ENCODE peak calls at places on chromosomes 5 and 9, in four cellular contexts. E is K562, J is HepG2, K is GM12878. G is an unnamed sample.

GRCh38 chr9:111287127-111287526 is 42.9 kb downstream of the OR2K2 start:
- DNase-seq in E (no peak), J (no peak), K (no peak), G (peak)

GRCh38 chr5:138544171-138545134 is 1.4 kb upstream of the ETF1 start:
- DNase-seq in E (peak), J (no peak), K (no peak), G (no peak)

GRCh38 chr5:76608833-76609232 is 14.4 kb downstream of the F2RL2 start:
- DNase-seq in E (peak), J (no peak), K (no peak), G (no peak)

GRCh38 chr5:36199620-36200019 is 42.1 kb downstream of the NADK2 start:
- DNase-seq in E (no peak), J (no peak), K (no peak), G (no peak)

GRCh38 chr9:131237931-131238401 is 38.3 kb downstream of the FAM78A start:
- DNase-seq in E (peak), J (no peak), K (peak), G (no peak)

GRCh38 chr9:90872835-90873294 is 71.2 kb downstream of the SYK start:
- DNase-seq in E (no peak), J (no peak), K (no peak), G (no peak)

GRCh38 chr9:133090752-133091325 is 29.1 kb downstream of the CEL start:
- DNase-seq in E (no peak), J (no peak), K (no peak), G (no peak)

GRCh38 chr9:110745656-110746055 is 77.1 kb downstream of the MUSK start:
- DNase-seq in E (no peak), J (no peak), K (no peak), G (no peak)

GRCh38 chr5:176700239-176700847 is 53.1 kb downstream of the TSPAN17 start:
- DNase-seq in E (peak), J (no peak), K (no peak), G (peak)

GRCh38 chr5:181052526-181052927 is 12.5 kb downstream of the BTNL9 start:
- DNase-seq in E (peak), J (no peak), K (no peak), G (peak)

GRCh38 chr5:55411881-55412280 is 104.1 kb downstream of the MTREX start:
- DNase-seq in E (no peak), J (no peak), K (no peak), G (no peak)

GRCh38 chr5:129977810-129978209 is 73.5 kb downstream of the CHSY3 start:
- DNase-seq in E (no peak), J (no peak), K (no peak), G (no peak)

GRCh38 chr9:109755040-109755439 is 25.0 kb upstream of the PALM2AKAP2 start:
- DNase-seq in E (no peak), J (no peak), K (no peak), G (no peak)

GRCh38 chr5:78008356-78008967 is 232.3 kb upstream of the TBCA start:
- DNase-seq in E (peak), J (peak), K (no peak), G (peak)

GRCh38 chr9:98778711-98779530 is 17.4 kb downstream of the ANKS6 start:
- DNase-seq in E (no peak), J (peak), K (no peak), G (no peak)

GRCh38 chr5:88518131-88519016 is 249.7 kb upstream of the TMEM161B start:
- DNase-seq in E (no peak), J (no peak), K (no peak), G (no peak)

GRCh38 chr9:136111910-136112309 is 6.8 kb downstream of the TMEM250 start:
- DNase-seq in E (no peak), J (no peak), K (no peak), G (no peak)

GRCh38 chr9:80004687-80005086 is 432.9 kb downstream of the TLE4 start:
- DNase-seq in E (no peak), J (no peak), K (no peak), G (no peak)

GRCh38 chr9:5450360-5451051 is at the start of gene CD274:
- DNase-seq in E (peak), J (peak), K (no peak), G (peak)

GRCh38 chr5:11182441-11183080 is 421.5 kb upstream of the DAP start:
- DNase-seq in E (peak), J (peak), K (no peak), G (peak)

GRCh38 chr9:134061688-134062371 is 6.0 kb downstream of the BRD3 start:
- DNase-seq in E (no peak), J (no peak), K (no peak), G (no peak)

GRCh38 chr9:89887286-89887685 is 282.5 kb downstream of the GADD45G start:
- DNase-seq in E (no peak), J (no peak), K (no peak), G (no peak)

GRCh38 chr5:73170522-73170921 is 2.5 kb upstream of the TMEM174 start:
- DNase-seq in E (peak), J (peak), K (no peak), G (no peak)
- TF ChIP-seq POLR2AphosphoS2 in E (no peak), J (no peak), K (no peak), G (no peak)

DNA sequence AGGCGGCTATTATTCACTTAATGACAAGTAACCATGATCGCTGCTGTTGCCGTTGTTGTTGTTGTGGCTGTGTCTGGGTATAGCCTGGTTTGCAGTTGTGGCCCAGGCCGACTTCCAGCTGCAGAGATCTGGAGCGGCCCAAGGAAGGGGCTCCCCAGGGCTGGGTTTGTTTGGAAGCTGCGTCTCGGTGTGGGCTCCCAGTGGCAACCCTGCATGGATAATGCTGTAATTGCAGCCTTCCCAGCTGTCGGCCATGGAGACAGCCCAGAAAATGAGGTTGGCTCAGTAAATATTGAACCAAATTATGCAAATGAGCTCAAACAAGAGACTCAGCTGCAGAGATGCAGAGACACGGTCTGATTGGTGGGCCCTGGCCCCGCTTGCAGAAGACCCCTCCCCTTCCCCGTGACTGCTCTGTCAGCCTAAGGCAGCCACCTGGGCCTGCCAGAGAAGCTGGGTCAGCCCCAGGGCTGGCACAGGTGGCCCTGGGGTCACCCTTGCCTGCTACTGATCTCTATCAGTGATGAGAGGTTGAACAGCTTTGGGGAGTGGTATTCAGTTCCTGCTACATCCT is 75.9 kb downstream of the RAD23B start:
- DNase-seq in E (no peak), J (no peak), K (no peak), G (no peak)
- TF ChIP-seq POLR2AphosphoS2 in E (no peak), J (no peak), K (no peak), G (no peak)

DNA sequence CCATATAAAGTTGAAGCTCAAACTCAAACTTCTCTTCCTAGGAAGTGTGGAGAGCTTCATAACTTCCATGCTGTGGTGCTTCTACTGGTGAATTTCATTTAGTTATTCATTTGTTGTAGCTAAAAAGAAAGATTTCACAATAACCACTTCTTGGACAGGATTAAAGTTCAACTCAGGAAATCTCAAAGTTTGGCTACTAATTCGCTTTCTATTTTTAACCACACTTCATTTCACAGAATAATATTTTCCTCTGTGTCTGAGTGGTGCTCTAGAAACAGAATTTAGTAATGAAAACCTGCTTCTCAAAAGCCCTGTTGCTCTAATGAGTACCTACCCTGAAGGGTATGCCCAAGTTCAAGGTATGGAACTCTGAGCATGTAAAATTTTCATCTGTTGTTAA is 73.9 kb downstream of the ACTBL2 start:
- DNase-seq in E (no peak), J (no peak), K (no peak), G (no peak)
- TF ChIP-seq POLR2AphosphoS2 in E (no peak), J (no peak), K (no peak), G (no peak)

DNA sequence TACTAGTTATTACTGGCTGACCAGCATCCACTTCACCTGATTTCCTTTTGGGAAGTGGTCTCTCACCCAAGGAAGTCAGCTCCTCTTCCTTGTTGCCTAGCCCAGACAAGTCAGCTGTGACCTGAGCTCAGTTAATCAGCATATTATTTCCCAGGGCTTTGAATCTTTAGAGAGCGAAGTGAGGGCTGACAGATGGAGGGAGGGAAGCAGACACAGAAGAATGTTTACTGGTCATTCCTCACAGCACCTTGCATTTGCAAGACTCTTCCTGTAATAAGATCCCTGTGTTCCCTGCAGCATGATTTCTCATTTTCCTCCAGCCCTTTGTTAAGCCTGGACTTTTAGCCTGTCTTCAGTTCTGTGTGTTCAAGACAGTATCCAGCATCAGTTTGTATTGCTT is 50.0 kb downstream of the MAN2A1 start:
- DNase-seq in E (no peak), J (no peak), K (no peak), G (no peak)
- TF ChIP-seq POLR2AphosphoS2 in E (no peak), J (no peak), K (no peak), G (no peak)

DNA sequence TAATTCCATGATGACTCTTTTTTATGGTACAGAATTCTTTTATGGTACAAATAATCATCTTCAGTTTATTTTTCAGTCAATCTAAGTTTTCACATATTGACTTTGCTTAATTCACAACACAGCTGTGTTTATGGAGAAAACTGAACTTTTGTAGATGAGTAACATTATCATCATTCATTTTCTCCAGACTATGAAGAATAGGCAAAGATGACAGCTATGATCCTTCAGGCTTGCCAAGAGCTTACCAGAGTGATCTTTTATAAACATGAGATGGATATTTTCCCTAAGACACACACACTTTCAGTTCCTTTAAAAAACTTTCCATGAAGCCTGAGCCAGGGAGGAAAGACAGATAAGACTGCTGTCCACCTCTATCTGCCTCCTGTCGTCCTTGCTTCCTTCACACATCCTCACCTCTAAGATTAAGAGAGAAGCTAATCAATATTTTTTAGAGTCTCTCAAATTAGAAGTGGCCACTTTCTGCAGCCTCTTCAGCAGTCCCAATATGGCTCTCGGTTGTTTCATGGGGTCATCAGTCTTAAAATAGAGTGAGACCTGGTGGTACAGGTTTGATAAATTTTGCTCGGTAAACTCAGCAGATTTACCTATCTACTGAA is 108.1 kb upstream of the SLC27A6 start:
- DNase-seq in E (no peak), J (no peak), K (no peak), G (no peak)
- TF ChIP-seq POLR2AphosphoS2 in E (no peak), J (no peak), K (no peak), G (no peak)

GRCh38 chr5:43020294-43020711 is 19.8 kb downstream of the ANXA2R start:
- DNase-seq in E (no peak), J (peak), K (no peak), G (no peak)

GRCh38 chr5:43019615-43020293 is 20.4 kb downstream of the ANXA2R start:
- DNase-seq in E (no peak), J (peak), K (no peak), G (peak)

GRCh38 chr5:43016217-43016779 is 23.8 kb downstream of the ANXA2R start:
- DNase-seq in E (no peak), J (no peak), K (no peak), G (no peak)

GRCh38 chr5:43017438-43017820 is 22.7 kb downstream of the ANXA2R start:
- DNase-seq in E (no peak), J (peak), K (no peak), G (no peak)

DNA sequence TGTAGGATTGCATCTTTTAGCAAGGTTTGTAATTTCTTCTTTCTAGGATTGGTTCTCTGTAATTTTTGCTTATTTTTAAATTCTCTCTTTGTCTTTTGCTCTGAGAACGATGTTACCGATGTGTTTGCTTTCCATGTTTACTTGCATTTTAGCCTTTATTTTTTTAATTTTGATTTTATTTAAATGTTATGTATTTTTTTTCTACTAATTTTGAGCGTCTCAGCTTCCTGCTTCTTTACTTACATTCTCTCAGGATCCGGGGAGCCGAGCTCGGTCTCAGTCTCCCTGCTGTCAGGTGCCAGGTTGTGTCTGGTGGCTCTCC is 20.9 kb downstream of the ANXA2R start:
- DNase-seq in E (no peak), J (no peak), K (no peak), G (no peak)
- TF ChIP-seq POLR2AphosphoS2 in E (no peak), J (no peak), K (no peak), G (no peak)

GRCh38 chr9:18260527-18260926 is 213.4 kb upstream of the ADAMTSL1 start:
- DNase-seq in E (no peak), J (no peak), K (no peak), G (no peak)

GRCh38 chr9:18255158-18255629 is 218.8 kb upstream of the ADAMTSL1 start:
- DNase-seq in E (peak), J (peak), K (peak), G (peak)

GRCh38 chr9:18253950-18254349 is 220.0 kb upstream of the ADAMTSL1 start:
- DNase-seq in E (no peak), J (no peak), K (no peak), G (no peak)

GRCh38 chr9:18255747-18256146 is 218.2 kb upstream of the ADAMTSL1 start:
- DNase-seq in E (no peak), J (no peak), K (no peak), G (no peak)

DNA sequence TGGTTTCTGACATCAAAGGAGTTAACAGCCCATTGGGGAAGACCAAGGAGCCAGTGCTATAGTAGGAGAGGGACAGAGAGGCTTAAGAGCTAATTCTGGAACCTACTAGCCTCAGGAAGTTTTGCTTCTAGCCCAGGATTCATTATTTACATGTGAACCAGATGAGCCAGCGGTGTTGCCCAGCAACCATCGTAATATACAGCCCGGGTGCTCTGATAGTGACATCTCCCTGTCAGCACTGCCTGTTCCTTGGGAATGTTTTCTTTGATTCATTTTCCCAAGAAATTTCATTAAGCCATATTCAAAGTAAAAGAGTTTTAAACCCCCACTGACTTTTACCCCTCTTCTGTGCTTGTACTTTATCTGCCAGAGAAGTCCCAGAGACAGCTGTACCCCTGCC is 217.4 kb upstream of the ADAMTSL1 start:
- DNase-seq in E (no peak), J (no peak), K (no peak), G (no peak)
- TF ChIP-seq POLR2AphosphoS2 in E (no peak), J (no peak), K (no peak), G (no peak)

GRCh38 chr9:26947736-26948135 is 694 bp upstream of the PLAA start:
- DNase-seq in E (no peak), J (no peak), K (no peak), G (no peak)
- TF ChIP-seq POLR2AphosphoS2 in E (no peak), J (no peak), K (no peak), G (no peak)